ENCODE peak calls at places on chromosomes 2 and 18, in four cellular contexts. One of them, this sample, is unnamed.
A peak's percentile ranks its signal among the peaks of the same experiment; 100 is the strongest.

GRCh38 chr2:28895189-28895893 is 874 bp downstream of the WDR43 start:
- DNase-seq in ascending aorta: peak; percentile 65
- DNase-seq in right lobe of liver: peak; percentile 47
- DNase-seq in fibroblast of lung: peak; percentile 57
- DNase-seq in this sample: peak; percentile 29

GRCh38 chr2:33304032-33304864 is 172.2 kb upstream of the RASGRP3 start:
- DNase-seq in ascending aorta: no peak
- DNase-seq in right lobe of liver: no peak
- DNase-seq in fibroblast of lung: no peak
- DNase-seq in this sample: no peak

GRCh38 chr2:17901246-17901645 is 22.8 kb downstream of the KCNS3 start:
- DNase-seq in ascending aorta: no peak
- DNase-seq in right lobe of liver: peak; percentile 29
- DNase-seq in fibroblast of lung: no peak
- DNase-seq in this sample: no peak

GRCh38 chr18:33596178-33596854 is 18.3 kb downstream of the ASXL3 start:
- DNase-seq in ascending aorta: no peak
- DNase-seq in right lobe of liver: no peak
- DNase-seq in fibroblast of lung: peak; percentile 74
- DNase-seq in this sample: no peak

GRCh38 chr2:127072380-127072779 is 34.6 kb downstream of the BIN1 start:
- DNase-seq in ascending aorta: no peak
- DNase-seq in right lobe of liver: no peak
- DNase-seq in fibroblast of lung: no peak
- DNase-seq in this sample: no peak

GRCh38 chr2:133871810-133872209 is 303.5 kb upstream of the NCKAP5 start:
- DNase-seq in ascending aorta: no peak
- DNase-seq in right lobe of liver: no peak
- DNase-seq in fibroblast of lung: peak; percentile 8
- DNase-seq in this sample: no peak

GRCh38 chr2:66866331-66867037 is 431.6 kb downstream of the MEIS1 start:
- DNase-seq in ascending aorta: no peak
- DNase-seq in right lobe of liver: no peak
- DNase-seq in fibroblast of lung: peak; percentile 62
- DNase-seq in this sample: no peak

GRCh38 chr2:96531872-96532505 is 4.6 kb upstream of the ARID5A start:
- DNase-seq in ascending aorta: peak; percentile 100
- DNase-seq in right lobe of liver: peak; percentile 83
- DNase-seq in fibroblast of lung: peak; percentile 99
- DNase-seq in this sample: peak; percentile 94

GRCh38 chr2:109247812-109248211 is 118.8 kb downstream of the SH3RF3 start:
- DNase-seq in ascending aorta: peak; percentile 65
- DNase-seq in right lobe of liver: no peak
- DNase-seq in fibroblast of lung: no peak
- DNase-seq in this sample: no peak

GRCh38 chr2:55090702-55091101 is 40.5 kb upstream of the RTN4 start:
- DNase-seq in ascending aorta: no peak
- DNase-seq in right lobe of liver: no peak
- DNase-seq in fibroblast of lung: no peak
- DNase-seq in this sample: no peak

GRCh38 chr2:207502799-207503198 is 27.0 kb upstream of the CREB1 start:
- DNase-seq in ascending aorta: no peak
- DNase-seq in right lobe of liver: no peak
- DNase-seq in fibroblast of lung: no peak
- DNase-seq in this sample: no peak

GRCh38 chr2:36035137-36035536 is 320.4 kb upstream of the CRIM1 start:
- DNase-seq in ascending aorta: no peak
- DNase-seq in right lobe of liver: no peak
- DNase-seq in fibroblast of lung: no peak
- DNase-seq in this sample: no peak

GRCh38 chr2:39128919-39129391 is 8.1 kb upstream of the SOS1 start:
- DNase-seq in ascending aorta: no peak
- DNase-seq in right lobe of liver: no peak
- DNase-seq in fibroblast of lung: no peak
- DNase-seq in this sample: no peak

GRCh38 chr18:7619676-7620075 is 52.6 kb downstream of the PTPRM start:
- DNase-seq in ascending aorta: no peak
- DNase-seq in right lobe of liver: no peak
- DNase-seq in fibroblast of lung: no peak
- DNase-seq in this sample: no peak

DNA sequence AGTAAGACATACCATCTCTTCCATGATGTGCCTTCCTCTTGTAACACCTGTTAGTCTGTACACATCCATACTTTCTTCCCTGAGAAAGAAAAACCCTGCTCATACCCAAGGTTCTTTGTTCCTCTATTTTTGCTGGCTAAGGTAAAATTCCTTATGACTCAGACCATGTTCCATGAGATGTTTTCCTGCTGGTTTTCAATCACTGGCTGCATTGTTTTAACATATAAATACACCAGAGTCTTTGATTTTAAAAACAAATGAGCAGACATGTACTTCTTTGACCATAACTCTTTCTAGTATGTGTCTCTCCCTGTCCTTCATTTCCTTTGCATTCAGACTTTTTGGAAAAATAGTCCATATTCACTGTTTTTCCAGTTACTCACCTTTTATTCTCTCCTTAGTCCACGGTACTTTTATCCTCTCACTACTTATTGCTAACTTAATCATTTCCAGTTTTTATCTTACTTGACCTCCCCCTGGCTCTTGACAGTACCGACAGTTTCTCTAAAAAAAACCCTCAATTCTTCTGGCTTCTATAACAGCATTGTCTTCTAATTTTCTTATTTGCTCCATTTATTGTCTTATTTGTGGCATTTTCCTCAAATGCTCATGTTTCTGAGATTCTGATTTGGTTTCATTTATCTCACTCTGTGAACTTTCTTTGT is 4.3 kb downstream of the VAPA start:
- DNase-seq in ascending aorta: no peak
- DNase-seq in right lobe of liver: no peak
- DNase-seq in fibroblast of lung: peak; percentile 59
- DNase-seq in this sample: no peak
- H3K4me1 ChIP-seq in ascending aorta: peaks cover 47% of the 10 kb centered on the region
- H3K4me1 ChIP-seq in right lobe of liver: peaks cover 38% of the 10 kb centered on the region
- H3K4me1 ChIP-seq in fibroblast of lung: peaks cover 10% of the 10 kb centered on the region
- H3K4me1 ChIP-seq in this sample: peaks cover 73% of the 10 kb centered on the region

GRCh38 chr2:25257032-25257455 is 84.7 kb downstream of the DNMT3A start:
- DNase-seq in ascending aorta: no peak
- DNase-seq in right lobe of liver: no peak
- DNase-seq in fibroblast of lung: peak; percentile 79
- DNase-seq in this sample: no peak
- H3K4me3 ChIP-seq in ascending aorta: no peak overlapping the region
- H3K4me3 ChIP-seq in right lobe of liver: no peak overlapping the region
- H3K4me3 ChIP-seq in fibroblast of lung: no peak overlapping the region
- H3K4me3 ChIP-seq in this sample: no peak overlapping the region

GRCh38 chr2:98476192-98476868 is 31.7 kb downstream of the INPP4A start:
- DNase-seq in ascending aorta: no peak
- DNase-seq in right lobe of liver: no peak
- DNase-seq in fibroblast of lung: no peak
- DNase-seq in this sample: no peak

GRCh38 chr2:98478861-98479770 is 34.5 kb downstream of the INPP4A start:
- DNase-seq in ascending aorta: no peak
- DNase-seq in right lobe of liver: no peak
- DNase-seq in fibroblast of lung: no peak
- DNase-seq in this sample: no peak

GRCh38 chr2:98477036-98477435 is 32.4 kb downstream of the INPP4A start:
- DNase-seq in ascending aorta: no peak
- DNase-seq in right lobe of liver: peak; percentile 12
- DNase-seq in fibroblast of lung: no peak
- DNase-seq in this sample: no peak

GRCh38 chr2:98477506-98477905 is 32.8 kb downstream of the INPP4A start:
- DNase-seq in ascending aorta: no peak
- DNase-seq in right lobe of liver: no peak
- DNase-seq in fibroblast of lung: no peak
- DNase-seq in this sample: no peak

GRCh38 chr2:98478088-98478551 is 33.5 kb downstream of the INPP4A start:
- DNase-seq in ascending aorta: no peak
- DNase-seq in right lobe of liver: no peak
- DNase-seq in fibroblast of lung: no peak
- DNase-seq in this sample: no peak
- H3K4me1 ChIP-seq in ascending aorta: peaks cover 16% of the 10 kb centered on the region
- H3K4me1 ChIP-seq in right lobe of liver: no peaks in the 10 kb centered on the region
- H3K4me1 ChIP-seq in fibroblast of lung: peaks cover 6% of the 10 kb centered on the region
- H3K4me1 ChIP-seq in this sample: peaks cover 48% of the 10 kb centered on the region

DNA sequence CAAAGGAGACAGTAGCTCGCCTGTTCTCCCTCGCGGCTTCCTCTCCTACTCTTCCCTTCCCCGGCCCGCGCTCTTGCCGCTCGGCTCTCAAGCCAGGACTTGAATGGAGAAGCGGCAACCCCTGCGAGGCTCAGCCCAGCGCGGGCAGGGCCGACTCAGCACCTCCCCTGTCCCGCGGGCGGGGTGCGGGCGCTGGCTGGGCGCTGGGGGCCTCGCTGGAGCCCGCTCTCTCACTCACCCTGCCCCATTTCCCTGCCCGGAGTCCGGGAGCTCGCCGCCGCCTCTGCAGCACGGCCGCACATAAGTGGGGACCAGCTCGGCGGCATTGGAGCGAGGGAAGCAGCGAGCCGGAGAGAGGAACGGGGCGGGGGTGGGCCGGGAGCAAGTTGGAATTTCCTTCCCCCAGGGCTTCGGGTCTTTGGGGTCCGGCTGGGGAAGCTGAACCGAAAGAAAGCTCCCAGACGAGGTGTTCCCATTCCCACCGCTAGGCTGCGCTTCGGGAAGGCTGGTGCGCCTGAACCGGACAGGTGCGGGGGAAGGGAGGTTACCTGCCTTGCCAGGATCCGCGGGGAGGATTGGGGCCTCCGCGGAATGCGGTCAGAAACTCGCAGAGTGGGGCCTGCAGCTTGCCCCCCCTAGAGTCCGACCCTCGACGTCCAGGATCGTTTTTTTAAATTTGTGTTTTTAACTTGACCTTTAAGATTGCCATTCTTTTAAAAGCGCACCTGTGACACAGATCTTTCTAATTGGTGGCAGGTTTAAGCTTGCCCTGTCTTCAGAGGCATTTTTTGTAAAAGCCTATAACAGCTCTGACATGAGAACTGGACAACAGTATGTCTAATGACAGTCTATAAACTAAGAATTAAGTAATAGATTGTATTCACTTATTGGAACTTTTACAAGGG is at the start of gene COBLL1:
- DNase-seq in ascending aorta: peak; percentile 85
- DNase-seq in right lobe of liver: peak; percentile 84
- DNase-seq in fibroblast of lung: peak; percentile 67
- DNase-seq in this sample: peak; percentile 54
- H3K4me3 ChIP-seq in ascending aorta: peak within 1 kb of the TSS; percentile 98
- H3K4me3 ChIP-seq in right lobe of liver: peak within 1 kb of the TSS; percentile 71
- H3K4me3 ChIP-seq in fibroblast of lung: peak within 1 kb of the TSS; percentile 71
- H3K4me3 ChIP-seq in this sample: peak within 1 kb of the TSS; percentile 87

GRCh38 chr2:132429941-132430573 is 13.5 kb downstream of the GPR39 start:
- DNase-seq in ascending aorta: no peak
- DNase-seq in right lobe of liver: no peak
- DNase-seq in fibroblast of lung: no peak
- DNase-seq in this sample: no peak
- H3K4me1 ChIP-seq in ascending aorta: no peaks in the 10 kb centered on the region
- H3K4me1 ChIP-seq in right lobe of liver: peaks cover 12% of the 10 kb centered on the region
- H3K4me1 ChIP-seq in fibroblast of lung: no peaks in the 10 kb centered on the region
- H3K4me1 ChIP-seq in this sample: no peaks in the 10 kb centered on the region

GRCh38 chr2:144939590-144939989 is 419.7 kb upstream of the ZEB2 start:
- DNase-seq in ascending aorta: no peak
- DNase-seq in right lobe of liver: no peak
- DNase-seq in fibroblast of lung: no peak
- DNase-seq in this sample: no peak
- H3K4me3 ChIP-seq in ascending aorta: no peak overlapping the region
- H3K4me3 ChIP-seq in right lobe of liver: no peak overlapping the region
- H3K4me3 ChIP-seq in fibroblast of lung: no peak overlapping the region
- H3K4me3 ChIP-seq in this sample: no peak overlapping the region